ENCODE peak calls at places on chromosomes 5 and 9, in seven cellular contexts. K is SJSA1; S is CD4-positive, CD25-positive, alpha-beta regulatory T cell; N is endodermal cell; X is mesenchymal stem cell; E is K562; Q is uterus. G is an unnamed sample. For H3K36me3, the result is how much of the 10 kb centered on the place peaks cover.

GRCh38 chr5:57054135-57054534 is 102.2 kb upstream of the MIER3 start:
- DNase-seq in E (no peak), S (no peak), Q (no peak), X (no peak), N (no peak), K (no peak), G (no peak)

GRCh38 chr5:119411291-119411934 is 40.9 kb upstream of the HSD17B4 start:
- DNase-seq in N (no peak), X (no peak), S (no peak), Q (no peak), K (peak), E (no peak), G (no peak)

GRCh38 chr5:15687401-15687800 is 187.4 kb downstream of the FBXL7 start:
- DNase-seq in N (no peak), S (no peak), K (no peak), Q (no peak), E (no peak), X (no peak), G (no peak)

GRCh38 chr5:142017832-142018427 is 5.1 kb upstream of the GNPDA1 start:
- DNase-seq in S (no peak), E (no peak), X (peak), K (peak), N (peak), Q (no peak), G (no peak)

GRCh38 chr5:218457-219289 is 553 bp downstream of the SDHA start:
- DNase-seq in N (peak), X (peak), S (peak), E (peak), K (peak), Q (peak), G (peak)

GRCh38 chr9:128823903-128824406 is 5.6 kb downstream of the SPOUT1 start:
- DNase-seq in E (no peak), X (no peak), Q (no peak), K (no peak), N (peak), S (no peak), G (no peak)

GRCh38 chr9:34233691-34234090 is 54.8 kb downstream of the UBAP1 start:
- DNase-seq in K (no peak), N (no peak), Q (no peak), S (no peak), E (no peak), X (no peak), G (no peak)

GRCh38 chr5:58188287-58188651 is 271.6 kb downstream of the PLK2 start:
- DNase-seq in X (peak), K (peak), Q (no peak), N (no peak), S (no peak), E (no peak), G (no peak)

GRCh38 chr9:15178621-15179020 is 128.4 kb downstream of the TTC39B start:
- DNase-seq in Q (no peak), X (no peak), N (no peak), K (no peak), S (no peak), E (no peak), G (no peak)

GRCh38 chr5:139880416-139881144 is 85.0 kb downstream of the PSD2 start:
- DNase-seq in N (no peak), E (no peak), S (no peak), Q (no peak), X (peak), K (no peak), G (no peak)

GRCh38 chr5:163373401-163374066 is 63.9 kb upstream of the CCNG1 start:
- DNase-seq in K (no peak), Q (no peak), S (no peak), E (no peak), X (no peak), N (no peak), G (no peak)

GRCh38 chr5:28561522-28561921 is 1523.1 kb upstream of the CDH9 start:
- DNase-seq in N (no peak), K (no peak), X (no peak), Q (no peak), E (no peak), S (no peak), G (no peak)

GRCh38 chr5:163586431-163587033 is 81.1 kb downstream of the MAT2B start:
- DNase-seq in K (no peak), E (no peak), S (no peak), Q (no peak), N (no peak), X (no peak), G (no peak)

GRCh38 chr9:134378901-134379338 is 52.7 kb downstream of the RXRA start:
- DNase-seq in E (peak), K (peak), Q (no peak), N (no peak), X (peak), S (no peak), G (no peak)

GRCh38 chr5:149434162-149435014 is 55.3 kb upstream of the IL17B start:
- DNase-seq in Q (peak), X (peak), E (peak), N (peak), S (peak), K (peak), G (peak)

GRCh38 chr5:86983208-86983607 is 284.5 kb upstream of the RASA1 start:
- DNase-seq in E (no peak), N (no peak), X (no peak), Q (no peak), K (no peak), S (no peak), G (no peak)

GRCh38 chr9:113388833-113389232 is 12.0 kb upstream of the HDHD3 start:
- DNase-seq in S (no peak), K (no peak), E (no peak), N (no peak), Q (no peak), X (no peak), G (no peak)

GRCh38 chr5:14696057-14696456 is 31.5 kb downstream of the OTULIN start:
- DNase-seq in E (peak), Q (no peak), K (no peak), X (peak), S (no peak), N (no peak), G (no peak)

GRCh38 chr5:107331312-107331711 is 339.4 kb downstream of the EFNA5 start:
- DNase-seq in N (no peak), S (no peak), E (no peak), X (no peak), K (no peak), Q (no peak), G (no peak)

GRCh38 chr9:137068539-137069507 is 1.5 kb downstream of the SAPCD2 start:
- DNase-seq in X (no peak), Q (no peak), E (no peak), K (no peak), S (no peak), N (no peak), G (no peak)

GRCh38 chr9:137066096-137066861 is 4.1 kb downstream of the SAPCD2 start:
- DNase-seq in E (no peak), N (no peak), K (no peak), X (no peak), S (no peak), Q (no peak), G (no peak)

GRCh38 chr9:137069508-137070071 is 767 bp downstream of the SAPCD2 start:
- DNase-seq in N (no peak), Q (no peak), E (no peak), S (no peak), K (no peak), X (no peak), G (no peak)

GRCh38 chr9:137070201-137070905 is at the start of gene SAPCD2:
- DNase-seq in X (peak), K (peak), Q (peak), S (peak), E (peak), N (peak), G (peak)

GRCh38 chr9:137067860-137068538 is 2.4 kb downstream of the SAPCD2 start:
- DNase-seq in N (peak), K (peak), S (peak), E (peak), X (peak), Q (peak), G (peak)
- H3K27ac ChIP-seq in N (no peak), K (no peak), S (peak), E (peak), X (no peak), Q (no peak), G (no peak)

GRCh38 chr9:36603006-36603405 is 30.3 kb downstream of the MELK start:
- DNase-seq in E (no peak), Q (no peak), S (no peak), N (no peak), K (no peak), X (peak), G (no peak)
- H3K36me3 ChIP-seq in E (half or more), Q (under half), S (under half), N (half or more), K (half or more), X (under half), G (under half)

GRCh38 chr5:95080456-95080855 is 204.4 kb downstream of the MCTP1 start:
- DNase-seq in E (no peak), K (peak), Q (no peak), X (peak), N (no peak), S (no peak), G (no peak)
- H3K27ac ChIP-seq in E (no peak), K (peak), Q (no peak), X (peak), N (no peak), S (no peak), G (no peak)

GRCh38 chr5:172658869-172659513 is 17.9 kb downstream of the NEURL1B start:
- DNase-seq in N (no peak), Q (peak), E (no peak), S (no peak), K (no peak), X (peak), G (no peak)
- H3K36me3 ChIP-seq in N (under half), Q (under half), E (under half), S (under half), K (under half), X (under half), G (under half)

DNA sequence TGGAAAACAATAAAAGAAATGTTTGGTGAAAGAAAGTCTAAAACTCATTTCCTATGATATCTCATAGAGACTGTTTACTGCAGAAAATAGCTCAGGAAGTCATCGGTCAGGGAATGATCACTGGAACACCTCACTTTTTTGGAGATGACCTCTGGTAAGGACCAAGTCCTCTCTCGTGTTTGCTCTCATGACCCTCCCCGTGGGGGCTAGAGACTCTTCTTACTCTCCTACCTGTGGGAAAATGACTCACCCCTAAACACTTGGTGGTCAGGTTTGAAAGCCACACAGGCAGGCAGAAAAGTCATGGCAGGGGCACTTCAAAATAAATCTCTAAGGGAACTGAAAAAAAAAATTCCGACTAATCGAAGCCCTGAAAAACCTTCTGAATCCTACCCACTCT is 48.2 kb downstream of the FAM240B start:
- DNase-seq in X (no peak), N (peak), E (no peak), Q (no peak), S (no peak), K (peak), G (no peak)
- H3K27ac ChIP-seq in X (peak), N (no peak), E (no peak), Q (no peak), S (no peak), K (peak), G (no peak)

GRCh38 chr5:72197393-72197792 is 90.1 kb downstream of the MAP1B start:
- DNase-seq in S (no peak), Q (no peak), K (no peak), X (no peak), E (no peak), N (no peak), G (no peak)
- H3K36me3 ChIP-seq in S (under half), Q (under half), K (half or more), X (half or more), E (half or more), N (half or more), G (under half)

GRCh38 chr9:21533597-21533996 is 51.5 kb upstream of the IFNE start:
- DNase-seq in K (no peak), Q (no peak), E (no peak), S (no peak), X (no peak), N (no peak), G (no peak)

DNA sequence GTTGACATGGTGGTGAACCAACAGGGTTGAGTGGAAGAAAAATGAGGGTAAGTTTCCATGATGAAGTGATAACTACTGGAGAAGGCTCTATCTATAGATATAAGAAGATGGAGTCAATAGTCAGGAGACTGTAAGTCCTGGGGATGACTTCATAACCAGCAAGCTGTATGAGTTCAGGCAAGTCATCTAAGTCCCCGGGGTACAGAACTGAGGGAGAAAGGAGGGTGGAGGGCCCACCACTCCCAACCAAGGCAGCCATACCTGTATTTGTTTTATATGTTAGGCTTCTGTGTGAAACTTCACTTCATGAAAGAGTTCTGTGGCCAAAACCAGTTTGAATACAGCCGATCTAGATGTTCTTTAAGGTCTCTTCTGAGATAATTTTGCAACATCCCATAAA is 53.3 kb upstream of the IFNE start:
- DNase-seq in X (no peak), E (no peak), N (no peak), K (no peak), Q (no peak), S (no peak), G (no peak)
- H3K27ac ChIP-seq in X (no peak), E (no peak), N (no peak), K (no peak), Q (no peak), S (no peak), G (no peak)

DNA sequence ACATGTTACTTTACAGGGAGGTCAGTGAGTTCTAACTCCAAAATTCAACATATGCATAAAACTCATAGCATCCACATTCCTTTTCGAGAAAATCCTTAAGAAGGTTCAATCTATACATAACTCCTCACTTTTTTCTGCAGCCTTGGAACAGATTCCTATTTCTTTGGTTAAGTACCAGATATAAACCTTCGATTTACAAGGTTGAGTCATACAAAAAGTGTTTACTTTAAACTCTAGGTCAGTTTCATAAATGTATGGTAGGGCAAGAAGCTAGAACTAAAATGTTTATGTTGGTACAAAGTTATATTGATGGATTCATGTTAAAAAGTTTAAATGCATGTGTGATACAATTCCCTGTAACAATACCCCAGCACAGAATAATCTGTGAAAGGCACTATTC is 19.4 kb downstream of the CDKN2AIPNL start:
- DNase-seq in E (no peak), Q (no peak), K (no peak), X (peak), N (no peak), S (no peak), G (no peak)
- H3K36me3 ChIP-seq in E (half or more), Q (under half), K (half or more), X (under half), N (half or more), S (half or more), G (half or more)

DNA sequence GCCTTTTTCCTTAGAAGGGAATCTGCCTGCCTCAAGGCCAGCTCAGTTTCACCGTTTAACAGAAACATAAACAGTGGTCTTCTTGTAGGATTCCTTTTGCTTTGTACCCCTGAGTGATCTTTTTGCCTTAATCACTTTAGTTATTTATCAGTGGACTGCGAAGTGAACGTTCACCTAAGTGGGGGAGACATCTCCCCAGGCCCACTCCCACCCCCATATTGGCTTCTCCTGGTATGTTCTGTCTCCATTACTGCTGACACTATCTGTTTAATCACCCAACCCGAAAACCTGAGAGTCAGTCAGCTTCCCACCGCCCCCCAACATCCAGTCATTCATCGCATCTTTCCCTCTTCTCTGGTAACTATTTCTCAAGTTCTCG is 1.4 kb downstream of the SKP2 start:
- DNase-seq in E (peak), S (no peak), N (no peak), Q (no peak), K (no peak), X (no peak), G (no peak)
- H3K27ac ChIP-seq in E (peak), S (no peak), N (no peak), Q (no peak), K (no peak), X (no peak), G (no peak)